ENCODE peak calls at places on chromosomes 7 and 10, in six cellular contexts. R is activated CD4-positive, alpha-beta T cell treated with anti-CD3 and anti-CD28 coated beads, Interleukin-2, amount 10 ng/mL, durations not matched to agents 7 days and 5 days; S is AG09309; G is heart left ventricle; H is lower leg skin; A is MCF 10A. K is an unnamed sample.

GRCh38 chr7:28296571-28297483 is 115.5 kb upstream of the CREB5 start:
- DNase-seq in H (no peak), S (no peak), R (peak), A (peak), G (peak), K (peak)

GRCh38 chr7:105352018-105352612 is 36.6 kb downstream of the SRPK2 start:
- DNase-seq in R (peak), G (peak), A (peak), S (peak), H (peak), K (no peak)

GRCh38 chr10:87105725-87106124 is 10.7 kb downstream of the SHLD2 start:
- DNase-seq in A (no peak), G (no peak), H (no peak), S (no peak), R (no peak), K (no peak)

GRCh38 chr7:95434501-95435421 is at the start of gene PON2:
- DNase-seq in A (peak), H (peak), R (peak), G (peak), S (no peak), K (peak)

GRCh38 chr7:141217938-141218337 is 144.1 kb downstream of the TMEM178B start:
- DNase-seq in G (no peak), R (no peak), A (no peak), H (no peak), S (no peak), K (no peak)

GRCh38 chr7:14761506-14762296 is 140.8 kb downstream of the DGKB start:
- DNase-seq in A (peak), R (no peak), H (no peak), S (peak), G (peak), K (no peak)

GRCh38 chr10:124693801-124694416 is 50.3 kb downstream of the FAM53B start:
- DNase-seq in G (peak), H (no peak), A (no peak), R (no peak), S (no peak), K (no peak)

GRCh38 chr7:70530191-70530590 is 601.8 kb upstream of the GALNT17 start:
- DNase-seq in R (no peak), S (no peak), A (no peak), G (no peak), H (no peak), K (no peak)

GRCh38 chr10:11687357-11687771 is 54.8 kb upstream of the ECHDC3 start:
- DNase-seq in H (no peak), A (no peak), G (no peak), R (no peak), S (no peak), K (no peak)

GRCh38 chr7:2962860-2963259 is 80.8 kb downstream of the CARD11 start:
- DNase-seq in R (no peak), G (no peak), A (no peak), S (no peak), H (no peak), K (no peak)

GRCh38 chr10:93475227-93475626 is 6.9 kb downstream of the MYOF start:
- DNase-seq in A (no peak), G (no peak), R (no peak), H (no peak), S (no peak), K (no peak)

GRCh38 chr10:116270691-116271592 is 2.1 kb downstream of the GFRA1 start:
- DNase-seq in A (no peak), S (no peak), H (no peak), G (no peak), R (no peak), K (no peak)

GRCh38 chr7:152894295-152895170 is 135.0 kb downstream of the ACTR3B start:
- DNase-seq in R (peak), S (no peak), A (no peak), H (no peak), G (no peak), K (no peak)

GRCh38 chr10:68284007-68284406 is 47.9 kb upstream of the HNRNPH3 start:
- DNase-seq in R (no peak), G (no peak), H (no peak), S (no peak), A (no peak), K (no peak)

GRCh38 chr10:76547352-76547972 is 1090.1 kb downstream of the KCNMA1 start:
- DNase-seq in R (peak), H (peak), G (peak), A (peak), S (peak), K (peak)

GRCh38 chr7:100013328-100013676 is 2.1 kb upstream of the ZKSCAN1 start:
- DNase-seq in G (no peak), A (no peak), H (no peak), S (no peak), R (no peak), K (no peak)

GRCh38 chr7:80940539-80941205 is 21.8 kb upstream of the SEMA3C start:
- DNase-seq in H (no peak), G (no peak), A (peak), S (no peak), R (no peak), K (no peak)

GRCh38 chr10:88979153-88979562 is 11.4 kb upstream of the FAS start:
- DNase-seq in H (no peak), G (peak), R (no peak), A (peak), S (peak), K (no peak)

GRCh38 chr7:133699390-133699789 is 427.8 kb upstream of the LRGUK start:
- DNase-seq in R (no peak), G (no peak), H (no peak), S (no peak), A (no peak), K (no peak)

GRCh38 chr10:90642136-90642535 is 215.7 kb downstream of the HTR7 start:
- DNase-seq in G (no peak), S (peak), R (no peak), A (peak), H (no peak), K (no peak)

GRCh38 chr10:4062751-4063150 is 277.7 kb upstream of the KLF6 start:
- DNase-seq in R (no peak), G (no peak), A (no peak), S (no peak), H (no peak), K (no peak)

GRCh38 chr7:96178581-96178980 is 143.3 kb downstream of the SLC25A13 start:
- DNase-seq in H (no peak), G (no peak), A (peak), R (no peak), S (no peak), K (no peak)